ENCODE peak calls at places on chromosomes 16 and 17, in six cellular contexts. Y, G, H, P, A and C are unnamed samples.
A peak's percentile ranks its signal among the peaks of the same experiment; 100 is the strongest.

GRCh38 chr17:51667722-51668083 is 407.4 kb downstream of the UTP18 start:
- DNase-seq in Y (no peak), G (no peak), H (no peak), P (no peak), A (no peak), C (no peak)

GRCh38 chr17:78425429-78425828 is 47.0 kb downstream of the PGS1 start:
- DNase-seq in Y (no peak), G (no peak), H (no peak), P (no peak), A (no peak), C (no peak)

GRCh38 chr17:82031885-82032627 is 578 bp downstream of the RAC3 start:
- DNase-seq in Y (peak; percentile 86), G (no peak), H (peak; percentile 60), P (no peak), A (no peak), C (no peak)

GRCh38 chr16:70390774-70391173 is 44.1 kb downstream of the DDX19A start:
- DNase-seq in Y (no peak), G (no peak), H (peak; percentile 82), P (no peak), A (no peak), C (peak; percentile 33)

GRCh38 chr16:50151744-50152143 is 1.4 kb upstream of the TENT4B start:
- DNase-seq in Y (no peak), G (no peak), H (no peak), P (no peak), A (no peak), C (no peak)

GRCh38 chr17:50426814-50427787 is 1.1 kb downstream of the ACSF2 start:
- DNase-seq in Y (peak; percentile 73), G (peak; percentile 84), H (peak; percentile 48), P (peak; percentile 27), A (peak; percentile 31), C (no peak)

GRCh38 chr17:77572065-77572601 is 386.4 kb upstream of the TNRC6C start:
- DNase-seq in Y (no peak), G (no peak), H (no peak), P (no peak), A (no peak), C (no peak)

GRCh38 chr16:59632266-59632855 is 898.2 kb upstream of the GOT2 start:
- DNase-seq in Y (no peak), G (peak; percentile 48), H (no peak), P (no peak), A (peak; percentile 60), C (no peak)

GRCh38 chr17:1486802-1487695 is 5.4 kb downstream of the MYO1C start:
- DNase-seq in Y (peak; percentile 80), G (peak; percentile 92), H (peak; percentile 82), P (peak; percentile 87), A (peak; percentile 44), C (peak; percentile 88)

GRCh38 chr16:47713225-47713595 is 252.1 kb downstream of the PHKB start:
- DNase-seq in Y (no peak), G (peak; percentile 28), H (peak; percentile 83), P (no peak), A (peak; percentile 81), C (no peak)

GRCh38 chr17:57536289-57536688 is 208.8 kb downstream of the CCDC182 start:
- DNase-seq in Y (no peak), G (no peak), H (no peak), P (no peak), A (no peak), C (no peak)

GRCh38 chr16:17392857-17393421 is 77.8 kb downstream of the XYLT1 start:
- DNase-seq in Y (peak; percentile 50), G (no peak), H (no peak), P (no peak), A (no peak), C (no peak)

GRCh38 chr16:52069866-52070265 is 477.1 kb downstream of the TOX3 start:
- DNase-seq in Y (peak; percentile 80), G (peak; percentile 22), H (peak; percentile 54), P (no peak), A (peak; percentile 24), C (no peak)

GRCh38 chr16:68388124-68388523 is 60.2 kb downstream of the SMPD3 start:
- DNase-seq in Y (no peak), G (no peak), H (no peak), P (no peak), A (no peak), C (no peak)

GRCh38 chr16:58040945-58041627 is 15.5 kb downstream of the MMP15 start:
- DNase-seq in Y (no peak), G (no peak), H (no peak), P (no peak), A (no peak), C (no peak)

GRCh38 chr17:63464691-63465090 is 12.2 kb upstream of the ACE start:
- DNase-seq in Y (no peak), G (no peak), H (no peak), P (no peak), A (no peak), C (no peak)

GRCh38 chr17:78133179-78133951 is 2.8 kb downstream of the TMC8 start:
- DNase-seq in Y (no peak), G (no peak), H (no peak), P (no peak), A (no peak), C (no peak)

GRCh38 chr16:67279296-67280089 is at the start of gene PLEKHG4:
- DNase-seq in Y (peak; percentile 86), G (peak; percentile 86), H (peak; percentile 78), P (peak; percentile 46), A (peak; percentile 64), C (peak; percentile 60)

GRCh38 chr16:88804552-88805339 is 1.2 kb downstream of the CDT1 start:
- DNase-seq in Y (peak; percentile 64), G (no peak), H (no peak), P (no peak), A (no peak), C (peak; percentile 87)

GRCh38 chr17:27797390-27798091 is 2.8 kb downstream of the NOS2 start:
- DNase-seq in Y (peak; percentile 64), G (no peak), H (peak; percentile 23), P (no peak), A (no peak), C (no peak)

GRCh38 chr16:2846511-2847310 is 11.3 kb downstream of the PRSS22 start:
- DNase-seq in Y (no peak), G (peak; percentile 81), H (peak; percentile 79), P (no peak), A (peak; percentile 51), C (no peak)

GRCh38 chr16:22627043-22627442 is 116.4 kb downstream of the NPIPB5 start:
- DNase-seq in Y (no peak), G (no peak), H (no peak), P (no peak), A (no peak), C (no peak)

GRCh38 chr16:56357291-56357764 is 68.0 kb downstream of the AMFR start:
- DNase-seq in Y (peak; percentile 8), G (no peak), H (peak; percentile 27), P (no peak), A (peak; percentile 59), C (peak; percentile 82)

GRCh38 chr17:694239-694638 is 20.4 kb downstream of the VPS53 start:
- DNase-seq in Y (no peak), G (peak; percentile 89), H (peak; percentile 94), P (no peak), A (peak; percentile 92), C (no peak)

GRCh38 chr16:72658888-72659717 is 388.8 kb downstream of the ZFHX3 start:
- DNase-seq in Y (no peak), G (no peak), H (no peak), P (no peak), A (peak; percentile 32), C (no peak)

GRCh38 chr16:14511798-14512131 is 118.3 kb downstream of the PARN start:
- DNase-seq in Y (no peak), G (no peak), H (peak; percentile 39), P (no peak), A (no peak), C (no peak)

GRCh38 chr17:34579017-34579946 is at the start of gene TMEM132E:
- DNase-seq in Y (peak; percentile 82), G (peak; percentile 13), H (peak; percentile 10), P (peak; percentile 30), A (no peak), C (no peak)
- H3K4me3 ChIP-seq in Y (peak within 1 kb of the TSS; percentile 66), G (peak within 1 kb of the TSS; percentile 48), H (peak within 1 kb of the TSS; percentile 4), P (peak within 1 kb of the TSS; percentile 49), A (peak within 1 kb of the TSS; percentile 36), C (peak within 1 kb of the TSS; percentile 23)

GRCh38 chr16:28140788-28141618 is 70.8 kb downstream of the XPO6 start:
- DNase-seq in Y (peak; percentile 24), G (no peak), H (peak; percentile 56), P (no peak), A (peak; percentile 47), C (no peak)
- H3K4me3 ChIP-seq in Y (no peak overlapping the region), G (no peak overlapping the region), H (no peak overlapping the region), P (no peak overlapping the region), A (no peak overlapping the region), C (no peak overlapping the region)

GRCh38 chr16:48810436-48810802 is 200.4 kb upstream of the N4BP1 start:
- DNase-seq in Y (peak; percentile 21), G (no peak), H (no peak), P (no peak), A (no peak), C (no peak)
- H3K4me3 ChIP-seq in Y (peak overlapping the region; percentile 62), G (no peak overlapping the region), H (no peak overlapping the region), P (no peak overlapping the region), A (no peak overlapping the region), C (no peak overlapping the region)

DNA sequence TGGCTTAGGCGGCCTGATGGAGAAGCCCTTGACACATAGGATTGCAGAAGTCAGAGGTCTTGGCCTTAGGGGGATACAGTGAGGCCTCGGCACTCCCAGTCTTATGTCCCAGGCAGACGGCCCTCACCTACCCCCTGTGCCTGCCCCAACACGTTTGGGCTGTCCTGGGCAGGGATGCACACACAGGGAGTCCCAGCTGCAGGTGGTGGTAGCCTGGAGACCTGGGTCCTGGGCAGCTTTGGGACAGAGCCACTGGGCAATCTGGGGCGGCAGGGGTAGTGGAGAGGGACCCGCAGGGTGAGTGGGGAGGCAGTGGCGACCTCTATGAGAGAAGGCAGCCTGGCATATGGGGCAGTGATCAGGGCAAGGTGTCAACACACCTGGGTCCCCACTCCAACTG is 48.3 kb downstream of the SDK2 start:
- DNase-seq in Y (no peak), G (no peak), H (peak; percentile 40), P (no peak), A (no peak), C (no peak)
- H3K4me3 ChIP-seq in Y (no peak overlapping the region), G (no peak overlapping the region), H (no peak overlapping the region), P (no peak overlapping the region), A (no peak overlapping the region), C (no peak overlapping the region)

DNA sequence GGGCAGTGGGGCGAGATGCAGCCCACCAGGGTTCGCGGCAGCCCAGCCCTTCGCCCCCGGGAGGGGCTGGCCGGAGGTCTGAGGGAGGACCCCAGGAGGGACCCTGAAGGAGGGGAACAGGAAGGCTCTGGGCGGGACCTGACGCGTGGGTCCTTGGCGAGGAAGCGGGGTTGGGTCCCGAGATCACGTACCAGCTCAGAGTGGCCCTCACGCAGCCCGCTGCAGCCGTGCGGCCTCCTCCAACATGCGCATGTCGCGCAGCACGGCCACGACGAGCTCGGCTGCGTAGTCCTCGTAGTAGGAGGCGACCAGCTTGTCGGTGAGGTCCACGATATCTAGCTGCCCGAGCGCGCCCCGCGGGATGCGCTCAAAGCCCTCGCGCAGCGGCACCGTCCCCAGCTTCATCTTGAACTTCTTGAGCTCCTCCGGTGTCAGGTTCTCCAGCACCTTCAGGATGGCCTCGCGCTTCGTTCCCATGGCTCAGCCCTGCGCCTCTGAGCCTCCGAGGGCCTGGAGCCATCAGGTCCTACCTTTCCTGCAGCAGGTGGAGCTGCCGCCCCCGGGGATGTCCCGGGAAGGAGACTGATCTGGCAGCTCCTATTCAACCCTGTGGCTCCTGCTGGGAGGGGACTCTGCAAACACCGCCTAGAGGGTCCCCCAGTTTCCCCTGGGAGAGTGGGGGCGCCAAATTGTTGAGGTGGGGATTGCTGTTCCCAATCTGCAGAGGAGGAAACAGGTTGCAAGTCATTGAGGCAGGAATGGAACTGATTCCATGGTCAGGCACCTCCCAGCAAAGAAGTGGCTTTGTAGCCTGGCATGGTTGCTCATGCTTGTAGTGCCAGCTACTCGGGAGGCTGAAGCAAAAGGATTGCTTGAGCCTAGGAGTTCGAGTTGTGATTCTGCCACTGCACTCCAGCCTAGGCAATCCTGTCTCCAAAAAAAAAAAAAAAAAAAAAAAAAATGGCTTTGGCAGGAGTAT is at the start of gene PYDC1:
- DNase-seq in Y (peak; percentile 73), G (no peak), H (no peak), P (no peak), A (no peak), C (no peak)
- H3K4me3 ChIP-seq in Y (peak within 1 kb of the TSS; percentile 77), G (peak within 1 kb of the TSS; percentile 53), H (no peak within 1 kb of the TSS), P (no peak within 1 kb of the TSS), A (no peak within 1 kb of the TSS), C (no peak within 1 kb of the TSS)